ENCODE peak calls at places on chromosomes 12 and 14, in seven cellular contexts. W is uterus, Y is fibroblast of mammary gland, V is omental fat pad, J is progenitor cell of endocrine pancreas, G is Calu3, D is AG09319. K is an unnamed sample.

GRCh38 chr12:31849090-31849687 is 110.0 kb upstream of the RESF1 start:
- DNase-seq in G (peak), J (no peak), W (no peak), Y (peak), D (no peak), V (no peak), K (no peak)

GRCh38 chr14:64442300-64442988 is 22.9 kb upstream of the AKAP5 start:
- DNase-seq in G (no peak), Y (no peak), D (no peak), W (peak), J (no peak), V (no peak), K (no peak)

GRCh38 chr12:1457901-1458300 is 136.5 kb downstream of the FBXL14 start:
- DNase-seq in V (no peak), D (peak), G (no peak), J (no peak), Y (peak), W (no peak), K (no peak)

GRCh38 chr12:3103806-3104205 is 26.6 kb downstream of the TSPAN9 start:
- DNase-seq in W (no peak), D (no peak), J (no peak), V (no peak), Y (no peak), G (no peak), K (no peak)

GRCh38 chr12:80821513-80822000 is 104.8 kb downstream of the MYF5 start:
- DNase-seq in W (no peak), J (no peak), V (no peak), G (no peak), D (no peak), Y (no peak), K (no peak)

GRCh38 chr14:59360923-59361794 is 104.0 kb downstream of the GPR135 start:
- DNase-seq in J (no peak), D (no peak), G (peak), W (peak), Y (peak), V (no peak), K (no peak)

GRCh38 chr12:94753071-94753779 is 102.9 kb upstream of the TMCC3 start:
- DNase-seq in V (no peak), J (no peak), D (no peak), Y (peak), G (no peak), W (peak), K (no peak)

GRCh38 chr14:57725399-57726077 is 140.4 kb downstream of the SLC35F4 start:
- DNase-seq in W (no peak), Y (peak), G (peak), V (no peak), D (no peak), J (no peak), K (no peak)

GRCh38 chr12:75322464-75322863 is 7.7 kb downstream of the CAPS2 start:
- DNase-seq in W (no peak), G (no peak), V (no peak), D (no peak), J (no peak), Y (peak), K (no peak)

GRCh38 chr12:12156835-12157234 is 86.1 kb downstream of the BCL2L14 start:
- DNase-seq in Y (no peak), J (no peak), G (no peak), W (no peak), V (no peak), D (no peak), K (no peak)

GRCh38 chr12:6688543-6688999 is 604 bp downstream of the ZNF384 start:
- DNase-seq in G (peak), J (no peak), V (peak), D (no peak), Y (no peak), W (no peak), K (no peak)

GRCh38 chr14:78119440-78119839 is 50.7 kb upstream of the NRXN3 start:
- DNase-seq in D (no peak), V (no peak), Y (no peak), J (no peak), G (no peak), W (no peak), K (no peak)

GRCh38 chr12:75437564-75437963 is 43.0 kb upstream of the GLIPR1 start:
- DNase-seq in G (no peak), W (no peak), D (no peak), J (no peak), Y (peak), V (no peak), K (no peak)

GRCh38 chr14:24609667-24610344 is at the start of gene GZMH:
- DNase-seq in J (no peak), Y (no peak), W (no peak), G (no peak), D (no peak), V (no peak), K (no peak)

GRCh38 chr12:77099799-77100198 is 34.4 kb upstream of the E2F7 start:
- DNase-seq in V (no peak), D (no peak), Y (no peak), W (no peak), J (no peak), G (no peak), K (no peak)

GRCh38 chr14:66078031-66078430 is 408.1 kb upstream of the CCDC196 start:
- DNase-seq in Y (no peak), W (no peak), V (no peak), G (no peak), J (no peak), D (no peak), K (no peak)

GRCh38 chr12:63021126-63021525 is 86.2 kb upstream of the PPM1H start:
- DNase-seq in W (no peak), J (no peak), D (no peak), G (no peak), Y (no peak), V (no peak), K (no peak)

GRCh38 chr14:94334837-94335236 is 11.7 kb upstream of the SERPINA6 start:
- DNase-seq in Y (peak), J (no peak), D (no peak), W (no peak), V (no peak), G (no peak), K (no peak)

GRCh38 chr12:116276433-116277216 is 868 bp downstream of the MED13L start:
- DNase-seq in G (peak), V (peak), D (peak), Y (peak), W (peak), J (peak), K (peak)

GRCh38 chr12:108875280-108875679 is 4.6 kb upstream of the DAO start:
- DNase-seq in Y (no peak), D (no peak), G (no peak), W (no peak), J (no peak), V (no peak), K (no peak)

GRCh38 chr14:51396222-51396815 is 156.3 kb downstream of the TMX1 start:
- DNase-seq in D (peak), V (no peak), Y (peak), W (peak), G (peak), J (no peak), K (no peak)

GRCh38 chr14:32311294-32312009 is 17.6 kb upstream of the AKAP6 start:
- DNase-seq in J (no peak), D (no peak), Y (peak), W (no peak), V (no peak), G (no peak), K (no peak)

GRCh38 chr14:51750542-51750941 is 98.8 kb downstream of the FRMD6 start:
- DNase-seq in G (no peak), J (no peak), D (no peak), Y (no peak), W (no peak), V (no peak), K (no peak)

GRCh38 chr14:22973217-22974032 is 8.9 kb downstream of the AJUBA start:
- DNase-seq in D (no peak), V (no peak), Y (peak), W (peak), G (peak), J (no peak), K (no peak)

GRCh38 chr12:119479121-119479561 is 114.4 kb upstream of the TMEM233 start:
- DNase-seq in J (no peak), G (no peak), D (no peak), Y (no peak), W (no peak), V (no peak), K (no peak)

GRCh38 chr14:24356208-24356607 is 11.8 kb upstream of the NFATC4 start:
- DNase-seq in D (no peak), W (no peak), Y (no peak), J (no peak), G (no peak), V (no peak), K (no peak)

GRCh38 chr12:131572626-131573025 is 138.3 kb upstream of the SFSWAP start:
- DNase-seq in G (no peak), V (no peak), W (no peak), J (no peak), D (no peak), Y (no peak), K (no peak)

GRCh38 chr14:56115471-56115870 is 2.7 kb upstream of the PELI2 start:
- DNase-seq in D (no peak), Y (no peak), W (no peak), J (no peak), V (no peak), G (no peak), K (no peak)

GRCh38 chr12:41917827-41918445 is 226.7 kb downstream of the GXYLT1 start:
- DNase-seq in J (no peak), D (no peak), Y (no peak), V (no peak), G (no peak), W (no peak), K (no peak)

GRCh38 chr12:3655331-3655900 is 97.5 kb downstream of the CRACR2A start:
- DNase-seq in Y (peak), V (no peak), G (peak), W (no peak), D (no peak), J (no peak), K (no peak)

DNA sequence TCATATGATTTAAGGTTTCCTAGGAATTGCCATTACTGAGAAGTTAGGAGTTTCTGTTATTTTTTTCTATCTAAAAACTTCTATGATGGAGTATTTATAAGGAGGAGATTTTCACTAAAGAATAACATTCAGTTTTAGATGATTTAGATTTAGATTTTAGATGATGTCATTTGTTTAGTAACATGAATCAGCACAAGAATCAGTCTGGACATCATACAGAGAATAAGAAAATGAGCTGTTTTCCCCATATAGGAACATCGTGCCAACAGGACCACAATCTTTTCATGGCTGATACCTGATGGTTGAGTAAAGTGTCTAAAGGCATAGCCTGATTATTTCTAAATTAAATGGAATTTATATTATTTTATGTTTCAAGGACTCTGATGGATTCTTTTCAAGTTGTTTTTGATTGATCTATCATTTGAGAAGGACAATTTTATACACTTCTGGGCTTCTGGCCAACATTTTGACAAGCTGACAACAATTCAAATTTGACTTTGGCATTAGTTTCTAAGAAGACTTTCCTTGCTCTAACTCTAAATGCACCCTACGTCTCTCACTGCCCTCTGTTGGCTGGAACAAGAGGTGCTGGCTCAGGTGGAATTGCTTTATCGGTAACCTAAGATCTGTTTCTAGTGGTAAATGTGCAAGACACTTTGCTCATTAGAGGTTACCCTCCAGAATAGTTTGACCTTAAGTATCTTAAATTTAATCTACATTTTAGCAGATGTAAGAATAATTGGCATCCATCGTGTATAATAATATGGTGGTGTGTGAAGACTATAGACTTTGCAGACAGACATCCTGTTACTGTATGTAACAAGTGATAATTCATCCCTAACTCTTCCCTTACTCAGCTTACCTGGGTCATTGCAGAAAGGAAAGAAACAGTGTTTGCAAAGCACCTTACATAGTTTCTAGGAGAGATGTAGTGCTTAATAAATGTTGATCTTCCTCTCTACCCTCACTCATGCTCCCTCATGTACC is 42.8 kb upstream of the CPSF6 start:
- DNase-seq in D (no peak), J (no peak), G (peak), V (no peak), W (no peak), Y (peak), K (no peak)
- TF ChIP-seq CTCF in D (peak), J (no peak), G (peak), V (no peak), W (no peak), Y (peak), K (no peak)

GRCh38 chr14:103031956-103032355 is 25.4 kb downstream of the CDC42BPB start:
- DNase-seq in V (no peak), J (no peak), Y (no peak), G (peak), D (no peak), W (no peak), K (no peak)
- TF ChIP-seq CTCF in V (no peak), J (peak), Y (peak), G (peak), D (no peak), W (no peak), K (no peak)

DNA sequence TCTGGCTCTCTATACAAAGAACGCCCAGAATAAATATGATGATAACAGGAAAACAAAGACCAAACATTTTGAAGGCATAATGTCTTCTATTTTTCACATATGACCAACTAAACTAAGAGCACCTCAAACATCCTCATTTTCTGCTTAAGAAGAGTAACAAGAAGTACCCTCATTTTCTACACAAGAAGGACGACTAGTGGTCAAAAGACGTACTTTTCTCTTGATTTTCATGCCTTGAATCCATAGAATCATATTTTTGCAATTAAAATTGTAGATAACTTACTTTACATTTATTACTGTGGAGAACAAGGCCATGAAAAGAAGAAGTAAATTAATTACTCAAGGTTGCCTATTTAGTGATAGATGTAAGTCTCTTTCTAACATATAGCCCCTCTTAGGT is 358.6 kb downstream of the DUSP6 start:
- DNase-seq in Y (peak), V (no peak), D (peak), J (no peak), W (no peak), G (peak), K (no peak)
- TF ChIP-seq CTCF in Y (peak), V (no peak), D (peak), J (peak), W (peak), G (peak), K (peak)

GRCh38 chr14:75429562-75429961 is 1.7 kb downstream of the JDP2 start:
- DNase-seq in D (no peak), G (no peak), V (no peak), J (no peak), Y (no peak), W (no peak), K (no peak)

GRCh38 chr14:75428230-75429104 is 645 bp downstream of the JDP2 start:
- DNase-seq in V (no peak), J (no peak), W (peak), D (no peak), Y (no peak), G (peak), K (no peak)

GRCh38 chr14:75426332-75427125 is 1.3 kb upstream of the JDP2 start:
- DNase-seq in D (no peak), V (no peak), Y (no peak), W (no peak), J (no peak), G (no peak), K (no peak)

GRCh38 chr14:75427126-75427481 is 718 bp upstream of the JDP2 start:
- DNase-seq in V (no peak), W (no peak), D (no peak), G (no peak), Y (no peak), J (no peak), K (no peak)

GRCh38 chr14:75427482-75428229 is at the start of gene JDP2:
- DNase-seq in J (peak), V (peak), D (peak), W (peak), Y (peak), G (peak), K (peak)
- TF ChIP-seq CTCF in J (no peak), V (no peak), D (no peak), W (no peak), Y (no peak), G (no peak), K (no peak)

GRCh38 chr12:26715232-26715631 is 117.8 kb downstream of the ITPR2 start:
- DNase-seq in W (no peak), V (no peak), J (no peak), G (no peak), D (no peak), Y (no peak), K (no peak)

GRCh38 chr12:26724309-26724702 is 108.7 kb downstream of the ITPR2 start:
- DNase-seq in G (no peak), J (no peak), V (no peak), Y (no peak), W (no peak), D (no peak), K (no peak)

GRCh38 chr12:26723379-26724308 is 109.3 kb downstream of the ITPR2 start:
- DNase-seq in G (no peak), V (no peak), W (peak), J (no peak), D (no peak), Y (no peak), K (no peak)

GRCh38 chr12:26721800-26722199 is 111.2 kb downstream of the ITPR2 start:
- DNase-seq in D (no peak), G (peak), J (no peak), V (no peak), W (no peak), Y (no peak), K (no peak)

GRCh38 chr12:26719852-26720251 is 113.1 kb downstream of the ITPR2 start:
- DNase-seq in G (no peak), J (no peak), W (no peak), Y (no peak), V (no peak), D (no peak), K (no peak)
- TF ChIP-seq CTCF in G (no peak), J (peak), W (no peak), Y (peak), V (no peak), D (no peak), K (peak)

GRCh38 chr12:70724444-70724843 is 87.2 kb upstream of the PTPRB start:
- DNase-seq in D (no peak), W (no peak), V (no peak), G (no peak), Y (peak), J (no peak), K (no peak)
- TF ChIP-seq CTCF in D (no peak), W (no peak), V (no peak), G (no peak), Y (peak), J (peak), K (no peak)